ENCODE peak calls at places on chromosomes 5 and 9, in four cellular contexts. J is H9, F is mesendoderm, Q is H1. I is an unnamed sample.
A peak's percentile ranks its signal among the peaks of the same experiment; 100 is the strongest.

GRCh38 chr5:82307431-82307830 is 29.3 kb upstream of the RPS23 start:
- DNase-seq in J (no peak), Q (no peak), F (peak; percentile 48), I (no peak)

GRCh38 chr5:134174841-134175839 is 1.6 kb downstream of the SKP1 start:
- DNase-seq in Q (no peak), J (no peak), F (peak; percentile 50), I (peak; percentile 67)

GRCh38 chr9:124062172-124062571 is 50.6 kb downstream of the LHX2 start:
- DNase-seq in J (no peak), F (no peak), Q (no peak), I (no peak)

GRCh38 chr9:98097836-98098235 is 21.2 kb downstream of the TRIM14 start:
- DNase-seq in J (no peak), Q (no peak), F (no peak), I (no peak)

GRCh38 chr9:88578486-88579362 is 43.7 kb downstream of the NXNL2 start:
- DNase-seq in J (peak; percentile 87), Q (peak; percentile 44), F (peak; percentile 74), I (peak; percentile 69)

GRCh38 chr5:109852371-109853160 is 162.8 kb downstream of the MAN2A1 start:
- DNase-seq in F (no peak), Q (no peak), J (no peak), I (peak; percentile 25)

GRCh38 chr5:143657814-143658395 is 154.1 kb upstream of the HMHB1 start:
- DNase-seq in F (no peak), J (no peak), Q (no peak), I (no peak)

GRCh38 chr9:2824564-2824963 is 19.3 kb downstream of the PUM3 start:
- DNase-seq in Q (no peak), F (peak; percentile 71), J (peak; percentile 73), I (no peak)

GRCh38 chr5:12865529-12865928 is 961.3 kb upstream of the CTNND2 start:
- DNase-seq in Q (no peak), J (no peak), F (peak; percentile 71), I (no peak)

GRCh38 chr9:120436937-120437592 is 142.9 kb downstream of the CDK5RAP2 start:
- DNase-seq in F (no peak), Q (no peak), J (no peak), I (no peak)

DNA sequence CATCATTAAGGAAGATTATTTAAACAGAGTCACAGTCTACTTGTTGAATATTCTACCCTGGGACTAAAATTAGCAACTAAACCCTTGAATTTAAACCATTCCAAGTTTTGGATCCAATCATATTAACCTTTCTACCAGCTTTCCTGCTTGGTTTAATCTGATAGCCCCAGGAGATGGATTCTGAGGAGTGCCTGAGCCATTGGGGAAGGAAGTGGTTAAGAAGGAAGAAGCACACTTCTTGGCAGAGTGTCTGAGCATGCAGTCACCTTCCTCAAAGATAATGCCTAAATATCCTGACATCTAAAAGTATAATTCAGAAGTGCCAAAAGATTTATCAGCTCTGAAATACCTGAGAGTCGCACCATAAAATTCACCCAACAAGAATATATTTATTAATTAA is 74.1 kb upstream of the SNCAIP start:
- DNase-seq in J (no peak), F (peak; percentile 22), Q (no peak), I (no peak)
- H3K56ac ChIP-seq in J (no peak overlapping the region), F (no peak overlapping the region), Q (no peak overlapping the region), I (no peak overlapping the region)

GRCh38 chr9:110266786-110267185 is 10.5 kb upstream of the TXN start:
- DNase-seq in F (no peak), J (no peak), Q (no peak), I (no peak)

DNA sequence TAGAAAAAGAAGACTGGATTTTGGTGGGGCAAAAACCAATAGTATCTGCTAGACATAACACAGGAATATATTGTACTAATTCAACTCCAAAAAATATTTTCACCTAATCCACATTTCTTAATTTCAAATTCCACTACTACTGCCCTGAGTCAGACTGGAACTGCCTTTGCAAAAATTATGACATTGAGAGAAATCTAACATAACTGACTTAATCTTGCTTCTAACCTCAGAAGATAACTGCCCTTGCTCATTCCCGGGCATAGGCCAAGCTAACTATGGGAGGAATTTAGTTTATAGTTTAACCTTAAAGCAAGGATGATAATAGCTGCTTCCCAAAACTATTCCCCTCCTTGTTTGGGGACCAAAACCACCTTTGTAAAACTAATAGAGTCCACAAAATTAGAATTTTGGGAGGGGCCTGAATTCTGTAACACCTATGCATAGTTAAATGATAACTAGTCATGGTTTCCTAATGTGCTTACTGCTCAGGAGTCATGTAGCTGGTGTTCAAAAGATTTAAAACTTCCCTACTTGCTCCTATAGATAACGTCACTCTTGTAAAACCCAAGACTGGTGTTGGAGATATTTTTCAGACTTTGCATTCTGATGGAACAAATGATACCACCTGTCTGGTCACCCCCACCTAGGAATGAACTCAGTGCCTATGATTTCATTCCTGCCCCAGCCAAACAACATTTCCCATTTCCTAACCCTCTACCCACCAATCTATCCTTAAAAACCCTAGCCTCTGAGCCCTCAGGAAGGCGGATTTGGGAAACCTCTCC is 14.1 kb upstream of the TXN start:
- DNase-seq in Q (no peak), J (no peak), F (no peak), I (no peak)
- H3K56ac ChIP-seq in Q (no peak overlapping the region), J (no peak overlapping the region), F (no peak overlapping the region), I (no peak overlapping the region)

DNA sequence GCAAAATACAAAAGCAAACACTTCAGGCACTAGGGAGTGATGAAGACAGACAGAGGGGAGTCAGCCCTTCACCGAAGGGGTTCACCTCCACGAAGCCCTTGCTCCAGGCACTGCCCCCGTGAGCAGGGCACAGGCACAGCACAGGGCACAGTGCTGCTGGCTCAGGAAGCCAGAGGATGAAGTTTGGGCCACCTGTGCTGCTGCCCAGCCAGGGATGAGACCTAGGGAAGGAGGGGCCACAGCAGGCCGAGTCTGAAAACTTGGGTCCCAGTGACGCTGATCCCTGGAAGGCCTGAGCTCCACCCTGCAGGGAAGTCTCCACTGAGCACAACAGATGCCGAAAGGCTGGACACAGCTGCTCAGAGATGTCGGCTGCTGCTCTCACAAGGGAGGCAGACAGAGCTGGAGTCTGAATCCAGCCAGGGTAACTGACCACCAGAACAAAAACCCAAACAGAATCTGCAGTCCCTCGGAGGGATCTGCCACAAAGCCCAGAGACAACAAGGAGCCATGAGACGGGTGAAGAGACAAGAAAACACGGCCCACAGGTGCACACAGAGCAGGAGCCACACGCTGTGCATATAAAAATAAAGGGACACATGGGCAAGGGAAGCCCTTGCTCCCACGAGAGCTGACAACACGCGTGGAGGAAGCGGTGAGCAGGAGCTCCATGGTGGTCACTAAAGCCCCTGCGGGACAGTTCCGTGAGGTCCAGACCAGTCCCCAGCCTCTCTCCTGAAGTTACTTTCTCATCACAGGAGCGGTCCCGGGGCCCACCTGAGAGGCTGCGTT is 91.0 kb downstream of the CAMSAP1 start:
- DNase-seq in F (no peak), Q (no peak), J (no peak), I (no peak)
- H3K56ac ChIP-seq in F (no peak overlapping the region), Q (no peak overlapping the region), J (no peak overlapping the region), I (no peak overlapping the region)

GRCh38 chr9:36985061-36985768 is 48.9 kb downstream of the PAX5 start:
- DNase-seq in F (no peak), Q (no peak), J (no peak), I (no peak)
- H3K56ac ChIP-seq in F (no peak overlapping the region), Q (no peak overlapping the region), J (no peak overlapping the region), I (no peak overlapping the region)

DNA sequence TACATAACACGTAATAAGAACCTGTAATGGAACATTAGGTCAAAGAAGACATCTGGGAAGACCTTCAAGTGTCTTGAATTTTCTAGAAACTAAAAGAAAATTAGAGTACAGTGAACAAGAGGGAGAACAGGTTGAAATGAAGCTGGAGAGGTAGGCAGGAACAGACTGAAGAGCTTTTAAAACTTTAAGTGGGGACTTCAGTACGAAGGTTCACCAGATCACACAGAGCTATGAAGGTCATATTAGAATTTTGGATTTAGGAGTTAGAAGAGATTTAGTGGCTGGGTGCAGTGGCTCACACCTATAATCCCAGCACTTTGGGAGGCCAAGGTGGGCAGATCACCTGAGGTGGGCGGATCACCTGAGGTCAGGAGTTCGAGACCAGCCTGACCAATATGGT is 26.6 kb downstream of the MLANA start:
- DNase-seq in F (no peak), J (no peak), Q (no peak), I (no peak)
- H3K56ac ChIP-seq in F (no peak overlapping the region), J (no peak overlapping the region), Q (no peak overlapping the region), I (no peak overlapping the region)

GRCh38 chr5:175417384-175417783 is 26.6 kb downstream of the DRD1 start:
- DNase-seq in Q (no peak), F (peak; percentile 53), J (no peak), I (no peak)
- H3K56ac ChIP-seq in Q (no peak overlapping the region), F (no peak overlapping the region), J (no peak overlapping the region), I (no peak overlapping the region)

GRCh38 chr9:109250771-109251079 is 70.1 kb downstream of the EPB41L4B start:
- DNase-seq in J (no peak), F (no peak), Q (no peak), I (no peak)
- H3K56ac ChIP-seq in J (no peak overlapping the region), F (no peak overlapping the region), Q (no peak overlapping the region), I (no peak overlapping the region)

DNA sequence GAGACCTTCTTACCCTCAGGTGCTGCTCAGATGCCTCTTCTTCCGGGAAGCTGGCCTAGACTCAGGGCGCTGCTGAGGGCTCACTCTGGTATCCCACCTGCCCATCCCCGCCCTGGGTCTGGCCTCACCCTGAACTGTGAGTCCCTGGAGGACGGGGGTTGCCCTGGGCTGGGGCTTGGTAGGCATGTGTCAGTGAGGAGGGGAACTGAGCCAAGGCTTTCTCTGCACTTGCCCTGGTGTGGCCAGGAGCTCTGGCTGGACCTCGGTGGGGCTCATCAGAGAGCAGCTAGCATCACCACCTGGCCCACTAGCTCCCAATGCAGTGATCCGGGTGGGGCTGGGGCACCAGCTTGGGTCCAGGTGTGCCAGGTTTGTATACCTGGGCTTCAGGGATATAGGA is 15.6 kb downstream of the PLEKHG4B start:
- DNase-seq in Q (no peak), J (no peak), F (no peak), I (no peak)
- H3K56ac ChIP-seq in Q (no peak overlapping the region), J (no peak overlapping the region), F (no peak overlapping the region), I (no peak overlapping the region)

GRCh38 chr5:32147959-32148358 is 26.2 kb downstream of the GOLPH3 start:
- DNase-seq in F (no peak), Q (no peak), J (no peak), I (no peak)

GRCh38 chr5:32147236-32147635 is 26.9 kb downstream of the GOLPH3 start:
- DNase-seq in J (no peak), F (no peak), Q (no peak), I (no peak)

GRCh38 chr5:32144637-32145207 is 29.4 kb downstream of the GOLPH3 start:
- DNase-seq in Q (no peak), J (no peak), F (no peak), I (no peak)

GRCh38 chr5:32145378-32145777 is 28.7 kb downstream of the GOLPH3 start:
- DNase-seq in F (no peak), J (no peak), Q (no peak), I (no peak)

GRCh38 chr5:32143991-32144636 is 30.0 kb downstream of the GOLPH3 start:
- DNase-seq in F (no peak), J (no peak), Q (no peak), I (peak; percentile 5)
- H3K56ac ChIP-seq in F (no peak overlapping the region), J (no peak overlapping the region), Q (no peak overlapping the region), I (no peak overlapping the region)

GRCh38 chr9:37001461-37001860 is 32.6 kb downstream of the PAX5 start:
- DNase-seq in Q (no peak), J (no peak), F (no peak), I (no peak)
- H3K56ac ChIP-seq in Q (no peak overlapping the region), J (no peak overlapping the region), F (no peak overlapping the region), I (no peak overlapping the region)

I was measured in IMR-90.